ENCODE peak calls at places on chromosomes 5 and 9, in ten cellular contexts. One of them, this sample, is unnamed.

GRCh38 chr5:39650234-39650816 is 225.5 kb upstream of the DAB2 start:
- DNase-seq in endothelial cell: no peak
- DNase-seq in GM04503: no peak
- DNase-seq in memory B cell: no peak
- DNase-seq in neural progenitor cell: no peak
- DNase-seq in iPS-NIHi11: no peak
- DNase-seq in NCI-H2107: no peak
- DNase-seq in iris pigment epithelial cell: peak; percentile 77
- DNase-seq in HT1080: no peak
- DNase-seq in C1 segment of cervical spinal cord: no peak
- DNase-seq in this sample: no peak

GRCh38 chr5:113345261-113345940 is 89.4 kb downstream of the TSSK1B start:
- DNase-seq in neural progenitor cell: no peak
- DNase-seq in endothelial cell: no peak
- DNase-seq in HT1080: peak; percentile 81
- DNase-seq in iris pigment epithelial cell: peak; percentile 79
- DNase-seq in GM04503: no peak
- DNase-seq in memory B cell: no peak
- DNase-seq in C1 segment of cervical spinal cord: no peak
- DNase-seq in NCI-H2107: no peak
- DNase-seq in iPS-NIHi11: no peak
- DNase-seq in this sample: no peak

GRCh38 chr5:81750308-81751008 is 439 bp downstream of the SSBP2 start:
- DNase-seq in NCI-H2107: no peak
- DNase-seq in C1 segment of cervical spinal cord: peak; percentile 47
- DNase-seq in memory B cell: peak; percentile 20
- DNase-seq in neural progenitor cell: peak; percentile 56
- DNase-seq in iris pigment epithelial cell: no peak
- DNase-seq in iPS-NIHi11: peak; percentile 59
- DNase-seq in HT1080: no peak
- DNase-seq in endothelial cell: peak; percentile 30
- DNase-seq in GM04503: no peak
- DNase-seq in this sample: no peak

GRCh38 chr5:130975847-130976246 is 189.2 kb downstream of the HINT1 start:
- DNase-seq in HT1080: no peak
- DNase-seq in C1 segment of cervical spinal cord: no peak
- DNase-seq in iPS-NIHi11: no peak
- DNase-seq in memory B cell: no peak
- DNase-seq in iris pigment epithelial cell: no peak
- DNase-seq in NCI-H2107: no peak
- DNase-seq in GM04503: no peak
- DNase-seq in neural progenitor cell: no peak
- DNase-seq in endothelial cell: no peak
- DNase-seq in this sample: no peak

GRCh38 chr9:88076286-88077070 is 61.8 kb downstream of the SPATA31C2 start:
- DNase-seq in NCI-H2107: peak; percentile 17
- DNase-seq in iris pigment epithelial cell: peak; percentile 93
- DNase-seq in endothelial cell: peak; percentile 58
- DNase-seq in GM04503: no peak
- DNase-seq in iPS-NIHi11: peak; percentile 84
- DNase-seq in neural progenitor cell: peak; percentile 83
- DNase-seq in C1 segment of cervical spinal cord: peak; percentile 66
- DNase-seq in HT1080: peak; percentile 71
- DNase-seq in memory B cell: no peak
- DNase-seq in this sample: peak; percentile 42

GRCh38 chr5:89428624-89429023 is 545.6 kb upstream of the MEF2C start:
- DNase-seq in C1 segment of cervical spinal cord: no peak
- DNase-seq in GM04503: no peak
- DNase-seq in iPS-NIHi11: no peak
- DNase-seq in endothelial cell: no peak
- DNase-seq in memory B cell: no peak
- DNase-seq in HT1080: no peak
- DNase-seq in iris pigment epithelial cell: no peak
- DNase-seq in NCI-H2107: no peak
- DNase-seq in neural progenitor cell: no peak
- DNase-seq in this sample: no peak

GRCh38 chr9:114271556-114272510 is 51.1 kb upstream of the ORM1 start:
- DNase-seq in C1 segment of cervical spinal cord: no peak
- DNase-seq in neural progenitor cell: peak; percentile 65
- DNase-seq in NCI-H2107: no peak
- DNase-seq in iPS-NIHi11: peak; percentile 80
- DNase-seq in GM04503: no peak
- DNase-seq in endothelial cell: peak; percentile 63
- DNase-seq in HT1080: no peak
- DNase-seq in memory B cell: no peak
- DNase-seq in iris pigment epithelial cell: peak; percentile 40
- DNase-seq in this sample: no peak

GRCh38 chr9:38359689-38360385 is 32.7 kb upstream of the ALDH1B1 start:
- DNase-seq in neural progenitor cell: no peak
- DNase-seq in memory B cell: no peak
- DNase-seq in iris pigment epithelial cell: no peak
- DNase-seq in endothelial cell: no peak
- DNase-seq in HT1080: no peak
- DNase-seq in NCI-H2107: no peak
- DNase-seq in iPS-NIHi11: no peak
- DNase-seq in GM04503: peak; percentile 18
- DNase-seq in C1 segment of cervical spinal cord: no peak
- DNase-seq in this sample: no peak

GRCh38 chr5:91386120-91386519 is 3.0 kb upstream of the ARRDC3 start:
- DNase-seq in memory B cell: no peak
- DNase-seq in iPS-NIHi11: no peak
- DNase-seq in HT1080: peak; percentile 14
- DNase-seq in NCI-H2107: no peak
- DNase-seq in endothelial cell: no peak
- DNase-seq in neural progenitor cell: no peak
- DNase-seq in C1 segment of cervical spinal cord: no peak
- DNase-seq in iris pigment epithelial cell: no peak
- DNase-seq in GM04503: no peak
- DNase-seq in this sample: no peak

GRCh38 chr9:127910613-127911205 is 6.1 kb downstream of the ST6GALNAC4 start:
- DNase-seq in NCI-H2107: no peak
- DNase-seq in GM04503: no peak
- DNase-seq in iPS-NIHi11: no peak
- DNase-seq in memory B cell: no peak
- DNase-seq in endothelial cell: no peak
- DNase-seq in neural progenitor cell: no peak
- DNase-seq in HT1080: peak; percentile 37
- DNase-seq in C1 segment of cervical spinal cord: no peak
- DNase-seq in iris pigment epithelial cell: peak; percentile 37
- DNase-seq in this sample: no peak

GRCh38 chr5:125023673-125024072 is 277.2 kb upstream of the ZNF608 start:
- DNase-seq in NCI-H2107: no peak
- DNase-seq in iPS-NIHi11: no peak
- DNase-seq in neural progenitor cell: no peak
- DNase-seq in iris pigment epithelial cell: peak; percentile 38
- DNase-seq in endothelial cell: no peak
- DNase-seq in memory B cell: no peak
- DNase-seq in GM04503: no peak
- DNase-seq in HT1080: peak; percentile 10
- DNase-seq in C1 segment of cervical spinal cord: no peak
- DNase-seq in this sample: no peak

GRCh38 chr9:15146121-15146820 is 160.7 kb downstream of the TTC39B start:
- DNase-seq in endothelial cell: no peak
- DNase-seq in HT1080: no peak
- DNase-seq in GM04503: no peak
- DNase-seq in neural progenitor cell: peak; percentile 84
- DNase-seq in iPS-NIHi11: no peak
- DNase-seq in memory B cell: no peak
- DNase-seq in NCI-H2107: no peak
- DNase-seq in iris pigment epithelial cell: no peak
- DNase-seq in C1 segment of cervical spinal cord: no peak
- DNase-seq in this sample: no peak

GRCh38 chr9:117777823-117778222 is 73.6 kb downstream of the TLR4 start:
- DNase-seq in GM04503: no peak
- DNase-seq in NCI-H2107: no peak
- DNase-seq in HT1080: no peak
- DNase-seq in memory B cell: no peak
- DNase-seq in endothelial cell: no peak
- DNase-seq in C1 segment of cervical spinal cord: no peak
- DNase-seq in neural progenitor cell: no peak
- DNase-seq in iPS-NIHi11: no peak
- DNase-seq in iris pigment epithelial cell: no peak
- DNase-seq in this sample: no peak

GRCh38 chr5:170273968-170274710 is 23.4 kb downstream of the LCP2 start:
- DNase-seq in HT1080: no peak
- DNase-seq in iPS-NIHi11: peak; percentile 43
- DNase-seq in NCI-H2107: peak; percentile 72
- DNase-seq in iris pigment epithelial cell: peak; percentile 2
- DNase-seq in neural progenitor cell: peak; percentile 55
- DNase-seq in GM04503: no peak
- DNase-seq in C1 segment of cervical spinal cord: no peak
- DNase-seq in endothelial cell: peak; percentile 31
- DNase-seq in memory B cell: peak; percentile 18
- DNase-seq in this sample: no peak

GRCh38 chr5:143316844-143317631 is 86.4 kb downstream of the NR3C1 start:
- DNase-seq in neural progenitor cell: no peak
- DNase-seq in HT1080: no peak
- DNase-seq in NCI-H2107: no peak
- DNase-seq in iris pigment epithelial cell: no peak
- DNase-seq in GM04503: no peak
- DNase-seq in memory B cell: no peak
- DNase-seq in C1 segment of cervical spinal cord: no peak
- DNase-seq in endothelial cell: no peak
- DNase-seq in iPS-NIHi11: no peak
- DNase-seq in this sample: no peak

GRCh38 chr5:119409235-119409815 is 43.0 kb upstream of the HSD17B4 start:
- DNase-seq in GM04503: no peak
- DNase-seq in endothelial cell: no peak
- DNase-seq in iris pigment epithelial cell: no peak
- DNase-seq in iPS-NIHi11: no peak
- DNase-seq in HT1080: no peak
- DNase-seq in C1 segment of cervical spinal cord: no peak
- DNase-seq in memory B cell: no peak
- DNase-seq in NCI-H2107: no peak
- DNase-seq in neural progenitor cell: no peak
- DNase-seq in this sample: no peak